ENCODE peak calls at places on chromosomes 3 and 15, in six cellular contexts. One of them, this sample, is unnamed.

GRCh38 chr3:133455960-133456359 is 56.1 kb downstream of the BFSP2 start:
- DNase-seq in NB4: peak
- DNase-seq in aorta: no peak
- DNase-seq in kidney epithelial cell: no peak
- DNase-seq in skeletal muscle cell: no peak
- DNase-seq in cardiac muscle cell: no peak
- DNase-seq in this sample: no peak

GRCh38 chr3:37745921-37746320 is 115.8 kb upstream of the CTDSPL start:
- DNase-seq in skeletal muscle cell: no peak
- DNase-seq in cardiac muscle cell: no peak
- DNase-seq in kidney epithelial cell: no peak
- DNase-seq in aorta: no peak
- DNase-seq in NB4: no peak
- DNase-seq in this sample: no peak

GRCh38 chr15:88878720-88879184 is 16.6 kb downstream of the HAPLN3 start:
- DNase-seq in cardiac muscle cell: peak
- DNase-seq in kidney epithelial cell: no peak
- DNase-seq in skeletal muscle cell: no peak
- DNase-seq in NB4: peak
- DNase-seq in aorta: no peak
- DNase-seq in this sample: no peak

GRCh38 chr15:29039466-29040366 is 153.9 kb downstream of the APBA2 start:
- DNase-seq in skeletal muscle cell: no peak
- DNase-seq in kidney epithelial cell: no peak
- DNase-seq in cardiac muscle cell: no peak
- DNase-seq in NB4: no peak
- DNase-seq in aorta: no peak
- DNase-seq in this sample: no peak

GRCh38 chr15:67125589-67126502 is 60.4 kb downstream of the SMAD3 start:
- DNase-seq in NB4: peak
- DNase-seq in skeletal muscle cell: peak
- DNase-seq in kidney epithelial cell: no peak
- DNase-seq in cardiac muscle cell: peak
- DNase-seq in aorta: peak
- DNase-seq in this sample: peak

GRCh38 chr15:67303490-67304363 is 49.1 kb downstream of the IQCH start:
- DNase-seq in kidney epithelial cell: peak
- DNase-seq in NB4: peak
- DNase-seq in skeletal muscle cell: no peak
- DNase-seq in aorta: no peak
- DNase-seq in cardiac muscle cell: peak
- DNase-seq in this sample: no peak

GRCh38 chr3:81375921-81376320 is 385.5 kb downstream of the GBE1 start:
- DNase-seq in cardiac muscle cell: no peak
- DNase-seq in NB4: no peak
- DNase-seq in kidney epithelial cell: no peak
- DNase-seq in aorta: no peak
- DNase-seq in skeletal muscle cell: no peak
- DNase-seq in this sample: no peak

GRCh38 chr3:139353920-139354556 is 10.2 kb downstream of the MRPS22 start:
- DNase-seq in kidney epithelial cell: peak
- DNase-seq in skeletal muscle cell: peak
- DNase-seq in NB4: peak
- DNase-seq in aorta: no peak
- DNase-seq in cardiac muscle cell: peak
- DNase-seq in this sample: peak

GRCh38 chr3:47318921-47319320 is 36.2 kb downstream of the KLHL18 start:
- DNase-seq in cardiac muscle cell: no peak
- DNase-seq in NB4: no peak
- DNase-seq in skeletal muscle cell: no peak
- DNase-seq in kidney epithelial cell: no peak
- DNase-seq in aorta: no peak
- DNase-seq in this sample: no peak

DNA sequence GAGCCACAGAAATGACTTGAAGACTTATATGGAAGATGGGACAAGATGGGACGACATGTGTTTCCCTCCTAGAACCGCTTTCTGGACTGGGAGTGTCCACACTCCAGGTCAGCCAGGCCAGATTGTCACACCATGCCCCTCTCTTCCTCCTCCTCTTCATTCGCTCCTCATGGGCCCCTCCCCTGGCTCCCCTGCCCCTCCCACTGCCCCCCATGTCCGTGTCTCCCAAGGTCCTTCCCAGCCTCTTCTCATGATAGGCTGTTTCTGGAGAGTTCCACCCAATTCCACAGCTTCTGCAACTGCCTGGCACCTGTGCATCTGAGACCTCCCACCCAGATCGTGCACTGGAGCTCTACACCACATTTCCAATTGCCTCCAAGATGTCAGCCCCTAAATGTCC is 6.6 kb downstream of the MYO5C start:
- DNase-seq in aorta: no peak
- DNase-seq in NB4: no peak
- DNase-seq in cardiac muscle cell: no peak
- DNase-seq in kidney epithelial cell: no peak
- DNase-seq in skeletal muscle cell: no peak
- DNase-seq in this sample: no peak
- H3K4me3 ChIP-seq in aorta: no peak
- H3K4me3 ChIP-seq in NB4: no peak
- H3K4me3 ChIP-seq in cardiac muscle cell: no peak
- H3K4me3 ChIP-seq in kidney epithelial cell: no peak
- H3K4me3 ChIP-seq in skeletal muscle cell: no peak
- H3K4me3 ChIP-seq in this sample: no peak

GRCh38 chr15:45703670-45704328 is 69.0 kb downstream of the SQOR start:
- DNase-seq in cardiac muscle cell: no peak
- DNase-seq in skeletal muscle cell: no peak
- DNase-seq in kidney epithelial cell: no peak
- DNase-seq in aorta: no peak
- DNase-seq in NB4: no peak
- DNase-seq in this sample: no peak
- H3K4me3 ChIP-seq in cardiac muscle cell: peak
- H3K4me3 ChIP-seq in skeletal muscle cell: peak
- H3K4me3 ChIP-seq in kidney epithelial cell: no peak
- H3K4me3 ChIP-seq in aorta: no peak
- H3K4me3 ChIP-seq in NB4: no peak
- H3K4me3 ChIP-seq in this sample: no peak

DNA sequence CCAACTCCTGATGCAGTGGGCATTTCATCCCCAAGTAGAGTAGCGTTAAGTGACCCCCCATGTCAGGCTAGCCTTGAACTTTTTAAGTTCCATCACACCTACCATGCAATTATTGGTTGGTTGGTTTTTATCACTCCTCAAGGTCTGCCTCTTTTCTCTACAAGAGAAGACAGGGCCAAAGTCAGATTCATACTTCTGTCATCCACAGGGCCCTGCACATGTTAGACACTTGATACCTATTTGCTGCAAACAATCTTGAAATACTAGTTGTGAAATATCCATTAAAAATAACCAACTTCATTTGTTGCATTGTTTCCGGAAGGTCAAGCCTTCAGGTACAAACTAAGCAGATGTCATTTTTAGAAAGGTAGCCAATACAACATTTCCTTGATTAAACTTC is 1.2 kb downstream of the CMSS1 start:
- DNase-seq in cardiac muscle cell: no peak
- DNase-seq in NB4: no peak
- DNase-seq in aorta: no peak
- DNase-seq in kidney epithelial cell: no peak
- DNase-seq in skeletal muscle cell: no peak
- DNase-seq in this sample: no peak
- H3K4me3 ChIP-seq in cardiac muscle cell: peak
- H3K4me3 ChIP-seq in NB4: peak
- H3K4me3 ChIP-seq in aorta: no peak
- H3K4me3 ChIP-seq in kidney epithelial cell: no peak
- H3K4me3 ChIP-seq in skeletal muscle cell: no peak
- H3K4me3 ChIP-seq in this sample: no peak

GRCh38 chr15:25060996-25061620 is 106.3 kb downstream of the SNRPN start:
- DNase-seq in kidney epithelial cell: no peak
- DNase-seq in aorta: peak
- DNase-seq in skeletal muscle cell: no peak
- DNase-seq in cardiac muscle cell: no peak
- DNase-seq in NB4: no peak
- DNase-seq in this sample: no peak
- H3K4me3 ChIP-seq in kidney epithelial cell: no peak
- H3K4me3 ChIP-seq in aorta: no peak
- H3K4me3 ChIP-seq in skeletal muscle cell: no peak
- H3K4me3 ChIP-seq in cardiac muscle cell: no peak
- H3K4me3 ChIP-seq in NB4: no peak
- H3K4me3 ChIP-seq in this sample: no peak

DNA sequence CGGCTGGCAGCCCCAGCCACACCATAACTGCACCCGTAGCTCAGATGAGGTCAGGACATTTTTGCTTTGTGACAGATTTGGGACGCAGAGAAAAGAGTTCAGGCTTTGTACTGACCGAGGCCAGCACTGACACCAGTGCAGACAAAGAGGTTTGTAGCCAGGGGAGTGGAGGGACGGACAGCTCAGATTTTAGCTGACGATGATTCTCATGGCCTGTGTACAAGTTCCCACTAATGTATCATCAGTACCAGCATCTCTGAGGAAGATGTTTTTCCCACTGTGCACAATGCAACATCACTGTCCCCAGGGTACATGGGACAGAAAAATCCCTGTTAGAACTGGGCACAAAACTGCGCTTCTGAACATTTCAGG is 112.7 kb downstream of the SLCO3A1 start:
- DNase-seq in kidney epithelial cell: no peak
- DNase-seq in cardiac muscle cell: no peak
- DNase-seq in NB4: no peak
- DNase-seq in aorta: no peak
- DNase-seq in skeletal muscle cell: no peak
- DNase-seq in this sample: no peak
- H3K4me3 ChIP-seq in kidney epithelial cell: no peak
- H3K4me3 ChIP-seq in cardiac muscle cell: no peak
- H3K4me3 ChIP-seq in NB4: no peak
- H3K4me3 ChIP-seq in aorta: no peak
- H3K4me3 ChIP-seq in skeletal muscle cell: no peak
- H3K4me3 ChIP-seq in this sample: no peak

GRCh38 chr3:168338176-168338575 is 242.5 kb upstream of the GOLIM4 start:
- DNase-seq in skeletal muscle cell: no peak
- DNase-seq in NB4: no peak
- DNase-seq in aorta: no peak
- DNase-seq in kidney epithelial cell: no peak
- DNase-seq in cardiac muscle cell: no peak
- DNase-seq in this sample: no peak

GRCh38 chr3:168336276-168336675 is 240.6 kb upstream of the GOLIM4 start:
- DNase-seq in aorta: no peak
- DNase-seq in skeletal muscle cell: no peak
- DNase-seq in kidney epithelial cell: no peak
- DNase-seq in NB4: no peak
- DNase-seq in cardiac muscle cell: peak
- DNase-seq in this sample: no peak

GRCh38 chr3:168342946-168343856 is 247.5 kb upstream of the GOLIM4 start:
- DNase-seq in NB4: no peak
- DNase-seq in cardiac muscle cell: no peak
- DNase-seq in kidney epithelial cell: no peak
- DNase-seq in skeletal muscle cell: no peak
- DNase-seq in aorta: no peak
- DNase-seq in this sample: no peak

GRCh38 chr3:168341192-168341816 is 245.6 kb upstream of the GOLIM4 start:
- DNase-seq in kidney epithelial cell: peak
- DNase-seq in skeletal muscle cell: peak
- DNase-seq in NB4: no peak
- DNase-seq in aorta: no peak
- DNase-seq in cardiac muscle cell: peak
- DNase-seq in this sample: peak

DNA sequence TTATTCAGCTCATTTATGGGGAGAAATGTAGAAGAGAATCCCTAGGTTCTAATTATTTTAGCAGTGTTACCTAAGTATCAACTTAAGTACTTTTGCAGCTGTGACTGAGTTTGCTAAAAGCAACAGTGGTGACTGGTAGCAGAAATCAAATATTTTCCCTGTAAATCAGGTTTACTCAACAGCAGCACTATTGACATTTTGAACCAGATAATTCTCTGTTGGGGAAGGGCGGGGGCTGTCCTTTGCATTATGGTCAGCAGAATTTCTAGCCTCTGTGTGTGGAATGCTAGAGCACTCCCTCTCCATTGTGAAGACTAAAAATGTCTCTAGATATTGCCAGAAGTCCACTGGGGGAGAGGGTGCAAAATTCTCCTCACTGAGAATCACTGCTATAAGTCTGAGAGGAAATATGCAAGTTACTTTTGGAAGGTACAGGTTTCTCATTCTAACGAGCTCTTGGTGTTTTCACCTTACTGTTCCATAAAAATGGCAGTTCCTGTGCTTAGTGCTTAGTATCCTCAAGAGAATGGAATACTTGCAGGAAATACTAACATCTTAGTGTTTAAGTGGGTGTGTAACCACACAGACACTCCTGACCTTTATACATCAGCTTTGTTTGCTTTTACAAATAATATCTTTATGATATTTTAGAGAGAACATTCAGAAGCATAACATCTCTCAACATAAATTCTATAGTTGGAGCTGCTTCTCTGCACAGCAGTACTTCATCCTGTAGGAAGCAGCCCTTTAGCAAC is 246.4 kb upstream of the GOLIM4 start:
- DNase-seq in kidney epithelial cell: no peak
- DNase-seq in NB4: no peak
- DNase-seq in aorta: no peak
- DNase-seq in cardiac muscle cell: no peak
- DNase-seq in skeletal muscle cell: no peak
- DNase-seq in this sample: no peak
- H3K4me3 ChIP-seq in kidney epithelial cell: no peak
- H3K4me3 ChIP-seq in NB4: no peak
- H3K4me3 ChIP-seq in aorta: no peak
- H3K4me3 ChIP-seq in cardiac muscle cell: no peak
- H3K4me3 ChIP-seq in skeletal muscle cell: no peak
- H3K4me3 ChIP-seq in this sample: peak

GRCh38 chr3:129971368-129972052 is 3.0 kb upstream of the TRH start:
- DNase-seq in aorta: no peak
- DNase-seq in NB4: no peak
- DNase-seq in skeletal muscle cell: no peak
- DNase-seq in cardiac muscle cell: no peak
- DNase-seq in kidney epithelial cell: no peak
- DNase-seq in this sample: no peak

GRCh38 chr3:129974451-129975331 is at the start of gene TRH:
- DNase-seq in NB4: no peak
- DNase-seq in kidney epithelial cell: no peak
- DNase-seq in skeletal muscle cell: no peak
- DNase-seq in aorta: no peak
- DNase-seq in cardiac muscle cell: no peak
- DNase-seq in this sample: no peak

GRCh38 chr3:129972301-129972700 is 2.2 kb upstream of the TRH start:
- DNase-seq in aorta: no peak
- DNase-seq in cardiac muscle cell: no peak
- DNase-seq in kidney epithelial cell: no peak
- DNase-seq in NB4: no peak
- DNase-seq in skeletal muscle cell: no peak
- DNase-seq in this sample: no peak

GRCh38 chr3:129975332-129976090 is 991 bp downstream of the TRH start:
- DNase-seq in aorta: peak
- DNase-seq in kidney epithelial cell: no peak
- DNase-seq in cardiac muscle cell: no peak
- DNase-seq in skeletal muscle cell: no peak
- DNase-seq in NB4: peak
- DNase-seq in this sample: no peak

DNA sequence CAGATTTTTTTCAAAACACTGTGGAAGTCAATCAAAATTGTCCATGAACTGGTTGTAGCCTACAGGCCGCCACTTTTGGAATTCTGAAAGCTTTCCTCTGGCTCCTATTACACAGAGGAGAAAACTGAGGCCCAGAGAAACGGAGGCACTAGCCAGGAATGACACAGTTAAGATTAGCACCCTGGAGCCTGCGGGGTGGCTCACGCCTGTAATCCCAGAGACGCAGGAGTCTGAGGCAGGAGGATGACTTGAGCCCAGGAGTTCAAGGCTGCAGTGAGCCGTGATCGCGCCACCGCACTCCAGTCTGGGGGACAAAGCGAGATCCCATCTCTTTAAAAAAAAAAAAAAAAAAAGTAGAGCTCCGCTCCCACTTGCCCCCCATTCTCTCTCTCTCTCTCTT is 667 bp upstream of the TRH start:
- DNase-seq in cardiac muscle cell: no peak
- DNase-seq in skeletal muscle cell: no peak
- DNase-seq in aorta: no peak
- DNase-seq in NB4: no peak
- DNase-seq in kidney epithelial cell: no peak
- DNase-seq in this sample: no peak
- H3K4me3 ChIP-seq in cardiac muscle cell: no peak
- H3K4me3 ChIP-seq in skeletal muscle cell: no peak
- H3K4me3 ChIP-seq in aorta: no peak
- H3K4me3 ChIP-seq in NB4: no peak
- H3K4me3 ChIP-seq in kidney epithelial cell: no peak
- H3K4me3 ChIP-seq in this sample: no peak